ENCODE peak calls at places on chromosomes 3 and 15, in four cellular contexts. A is K562, P is HepG2, U is H1. V is an unnamed sample.
A peak's percentile ranks its signal among the peaks of the same experiment; 100 is the strongest.

GRCh38 chr15:101063212-101063611 is 144.1 kb downstream of the LRRK1 start:
- DNase-seq in A (no peak), P (no peak), U (no peak), V (no peak)

GRCh38 chr15:47788685-47789084 is 71.4 kb downstream of the SEMA6D start:
- DNase-seq in A (no peak), P (no peak), U (no peak), V (no peak)

GRCh38 chr3:60979861-60980739 is 271.2 kb downstream of the FHIT start:
- DNase-seq in A (no peak), P (no peak), U (no peak), V (no peak)

GRCh38 chr3:172082269-172082668 is 42.9 kb downstream of the FNDC3B start:
- DNase-seq in A (no peak), P (peak; percentile 49), U (no peak), V (no peak)

GRCh38 chr3:47954562-47954961 is 61.7 kb downstream of the MAP4 start:
- DNase-seq in A (no peak), P (peak; percentile 97), U (no peak), V (no peak)

GRCh38 chr15:77186518-77187095 is 115.7 kb upstream of the TSPAN3 start:
- DNase-seq in A (no peak), P (no peak), U (no peak), V (peak; percentile 20)

GRCh38 chr3:194407423-194407822 is 8.4 kb upstream of the GP5 start:
- DNase-seq in A (no peak), P (peak; percentile 7), U (no peak), V (no peak)

GRCh38 chr15:60323322-60323721 is 74.5 kb downstream of the ANXA2 start:
- DNase-seq in A (no peak), P (no peak), U (no peak), V (no peak)

GRCh38 chr3:109098245-109098644 is 19.7 kb downstream of the MORC1 start:
- DNase-seq in A (peak; percentile 7), P (peak; percentile 7), U (no peak), V (peak; percentile 27)

GRCh38 chr3:169999433-169999832 is 32.8 kb downstream of the SEC62 start:
- DNase-seq in A (no peak), P (no peak), U (no peak), V (no peak)

GRCh38 chr3:38138347-38139190 is at the start of gene MYD88:
- DNase-seq in A (peak; percentile 77), P (peak; percentile 63), U (no peak), V (peak; percentile 36)

GRCh38 chr3:146550743-146551510 is 6.5 kb upstream of the PLSCR1 start:
- DNase-seq in A (no peak), P (no peak), U (no peak), V (no peak)

GRCh38 chr3:192128922-192129321 is 598.4 kb downstream of the FGF12 start:
- DNase-seq in A (no peak), P (peak; percentile 5), U (no peak), V (no peak)

GRCh38 chr3:185153170-185153733 is 392 bp upstream of the C3orf70 start:
- DNase-seq in A (no peak), P (no peak), U (no peak), V (no peak)

GRCh38 chr3:54691230-54691900 is 236.5 kb downstream of the LRTM1 start:
- DNase-seq in A (no peak), P (no peak), U (no peak), V (no peak)

GRCh38 chr3:43704697-43705096 is 14.0 kb downstream of the ABHD5 start:
- DNase-seq in A (no peak), P (no peak), U (no peak), V (no peak)

GRCh38 chr3:129001101-129001816 is at the start of gene EFCC1:
- DNase-seq in A (peak; percentile 56), P (no peak), U (no peak), V (no peak)

GRCh38 chr3:52846427-52846983 is 11.7 kb upstream of the MUSTN1 start:
- DNase-seq in A (no peak), P (no peak), U (no peak), V (no peak)

GRCh38 chr15:88912500-88912921 is 668 bp downstream of the MFGE8 start:
- DNase-seq in A (peak; percentile 47), P (no peak), U (no peak), V (no peak)

GRCh38 chr3:8739757-8740508 is 6.3 kb downstream of the CAV3 start:
- DNase-seq in A (no peak), P (peak; percentile 16), U (no peak), V (no peak)

GRCh38 chr3:43855674-43856299 is 165.0 kb downstream of the ABHD5 start:
- DNase-seq in A (no peak), P (peak; percentile 11), U (no peak), V (peak; percentile 58)

DNA sequence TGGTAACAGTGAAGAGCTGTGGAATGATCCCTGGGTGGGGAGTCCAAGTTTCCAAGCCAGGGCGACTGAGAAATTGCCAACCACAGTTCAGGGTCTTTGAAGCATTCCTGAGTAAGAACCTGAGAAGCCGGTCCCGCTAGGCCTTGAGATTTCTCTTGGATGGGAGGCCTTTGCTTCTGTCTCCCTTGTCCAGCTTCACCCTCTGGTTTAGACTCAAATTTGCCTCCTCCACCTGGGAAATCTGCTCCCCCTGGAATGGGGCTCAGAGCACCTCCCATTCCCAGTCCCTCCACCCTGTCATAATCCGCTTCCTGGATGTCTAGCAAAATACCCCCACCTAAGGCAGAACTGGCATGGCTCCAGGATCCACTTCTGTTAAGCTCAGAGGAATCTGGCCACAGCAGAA is 127.8 kb upstream of the DLG1 start:
- DNase-seq in A (no peak), P (no peak), U (no peak), V (no peak)
- TF ChIP-seq ZNF274 in A (no peak), P (no peak), U (no peak), V (no peak)

GRCh38 chr3:183188895-183189462 is 26.4 kb upstream of the LAMP3 start:
- DNase-seq in A (peak; percentile 38), P (peak; percentile 10), U (no peak), V (peak; percentile 23)

GRCh38 chr3:183189641-183190040 is 27.1 kb upstream of the LAMP3 start:
- DNase-seq in A (no peak), P (no peak), U (no peak), V (no peak)

GRCh38 chr3:183182732-183183610 is 20.4 kb upstream of the LAMP3 start:
- DNase-seq in A (no peak), P (no peak), U (no peak), V (no peak)

GRCh38 chr3:183182073-183182472 is 19.5 kb upstream of the LAMP3 start:
- DNase-seq in A (no peak), P (no peak), U (no peak), V (no peak)

DNA sequence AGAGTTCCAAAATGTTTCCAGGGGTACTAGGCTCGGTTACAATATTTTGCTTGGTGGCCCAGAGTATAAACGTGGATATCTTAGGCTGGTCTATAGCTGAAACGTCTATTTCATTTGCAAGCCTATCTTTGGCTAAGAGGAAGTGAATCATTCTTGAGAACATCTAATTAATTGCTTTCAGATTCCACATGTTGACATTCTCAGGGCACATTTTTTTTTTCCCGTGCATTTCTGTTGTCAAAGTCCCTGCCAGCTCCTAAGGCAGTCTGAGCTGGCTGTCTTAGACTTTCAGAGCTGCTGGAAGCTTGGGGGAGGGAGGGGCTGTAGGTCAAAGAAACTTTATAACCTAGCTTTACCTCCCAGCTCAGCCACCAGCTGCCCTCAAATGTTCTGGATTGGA is 23.2 kb upstream of the LAMP3 start:
- DNase-seq in A (no peak), P (no peak), U (no peak), V (no peak)
- H3K4me3 ChIP-seq in A (no peak overlapping the region), P (no peak overlapping the region), U (no peak overlapping the region), V (no peak overlapping the region)

GRCh38 chr15:41930867-41931222 is 37.0 kb upstream of the SPTBN5 start:
- DNase-seq in A (no peak), P (no peak), U (no peak), V (no peak)

GRCh38 chr15:41928100-41928499 is 34.2 kb upstream of the SPTBN5 start:
- DNase-seq in A (no peak), P (peak; percentile 82), U (no peak), V (no peak)

GRCh38 chr15:41930221-41930866 is 36.5 kb upstream of the SPTBN5 start:
- DNase-seq in A (no peak), P (peak; percentile 15), U (no peak), V (no peak)

GRCh38 chr15:41927516-41927915 is 33.7 kb upstream of the SPTBN5 start:
- DNase-seq in A (no peak), P (no peak), U (no peak), V (no peak)

GRCh38 chr15:41928637-41929620 is 35.1 kb upstream of the SPTBN5 start:
- DNase-seq in A (no peak), P (no peak), U (no peak), V (no peak)
- H3K4me1 ChIP-seq in A (peaks cover 3% of the 10 kb centered on the region), P (peaks cover 47% of the 10 kb centered on the region), U (peaks cover 3% of the 10 kb centered on the region), V (peaks cover 6% of the 10 kb centered on the region)

GRCh38 chr3:124950026-124950425 is 15.5 kb upstream of the MUC13 start:
- DNase-seq in A (no peak), P (no peak), U (no peak), V (no peak)

GRCh38 chr3:124952456-124952855 is 17.9 kb upstream of the MUC13 start:
- DNase-seq in A (no peak), P (peak; percentile 30), U (no peak), V (no peak)

DNA sequence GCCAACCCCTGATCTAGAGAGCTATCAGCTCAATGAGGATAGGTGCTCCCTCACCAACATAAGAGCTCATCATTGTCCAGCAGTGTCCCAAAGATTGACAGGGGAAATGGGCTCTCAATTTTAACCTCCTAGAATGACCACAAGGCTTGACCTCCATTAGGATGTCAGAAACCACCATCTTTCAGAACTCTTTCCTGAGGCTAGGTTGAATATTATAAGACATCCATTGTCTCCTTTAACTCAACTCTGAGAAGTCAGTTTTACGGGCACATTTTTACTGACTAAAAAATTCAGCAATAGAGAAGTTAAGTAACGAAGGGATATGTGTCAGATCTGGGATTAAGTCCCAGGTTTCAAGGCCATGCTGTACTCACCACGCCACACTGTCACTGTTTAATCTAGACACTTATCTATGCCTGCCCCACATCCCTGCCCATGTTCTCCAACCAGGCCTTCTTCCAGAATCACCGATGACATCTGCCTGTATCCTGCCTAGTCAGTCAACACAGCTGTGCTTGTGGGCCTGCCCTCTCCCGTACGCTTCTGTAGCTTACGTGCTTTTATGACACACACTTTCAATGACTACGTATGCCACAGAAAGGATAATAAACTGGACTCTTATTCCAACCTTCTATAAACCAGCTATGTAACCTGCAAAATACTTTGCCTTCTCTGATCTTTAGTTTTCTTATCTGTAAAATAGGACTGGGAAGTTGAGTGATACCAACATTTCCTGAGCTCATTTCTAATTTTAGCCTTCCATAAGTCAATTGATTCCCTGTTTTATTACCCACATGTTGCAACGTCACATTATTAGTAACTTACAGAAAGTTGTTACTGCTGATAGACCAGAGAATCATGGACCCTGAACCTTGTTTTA is 17.2 kb upstream of the MUC13 start:
- DNase-seq in A (no peak), P (no peak), U (no peak), V (no peak)
- TF ChIP-seq ZNF274 in A (no peak), P (no peak), U (no peak), V (no peak)

GRCh38 chr3:105876745-105877624 is 8.2 kb upstream of the CBLB start:
- DNase-seq in A (no peak), P (no peak), U (no peak), V (no peak)
- H3K4me3 ChIP-seq in A (no peak overlapping the region), P (no peak overlapping the region), U (no peak overlapping the region), V (no peak overlapping the region)

V was measured in NT2/D1.